ENCODE peak calls at places on chromosomes 7 and 10, in seven cellular contexts. One of them, this sample, is unnamed.
A peak's percentile ranks its signal among the peaks of the same experiment; 100 is the strongest.

GRCh38 chr10:123044391-123044790 is 35.6 kb downstream of the ACADSB start:
- DNase-seq in vagina: no peak
- DNase-seq in psoas muscle: no peak
- DNase-seq in GM06990: no peak
- DNase-seq in glutamatergic neuron: no peak
- DNase-seq in fibroblast of mammary gland: peak; percentile 30
- DNase-seq in fibroblast of pulmonary artery: peak; percentile 17
- DNase-seq in this sample: peak; percentile 44

GRCh38 chr10:58967551-58968418 is 208.7 kb upstream of the PHYHIPL start:
- DNase-seq in GM06990: peak; percentile 7
- DNase-seq in psoas muscle: no peak
- DNase-seq in fibroblast of pulmonary artery: no peak
- DNase-seq in fibroblast of mammary gland: no peak
- DNase-seq in glutamatergic neuron: peak; percentile 64
- DNase-seq in vagina: no peak
- DNase-seq in this sample: no peak

GRCh38 chr7:78296689-78297371 is 498.3 kb downstream of the PHTF2 start:
- DNase-seq in psoas muscle: no peak
- DNase-seq in vagina: no peak
- DNase-seq in fibroblast of pulmonary artery: no peak
- DNase-seq in glutamatergic neuron: no peak
- DNase-seq in GM06990: no peak
- DNase-seq in fibroblast of mammary gland: no peak
- DNase-seq in this sample: no peak

GRCh38 chr10:44986670-44987069 is 8.1 kb upstream of the DEPP1 start:
- DNase-seq in psoas muscle: no peak
- DNase-seq in GM06990: no peak
- DNase-seq in vagina: no peak
- DNase-seq in fibroblast of mammary gland: no peak
- DNase-seq in fibroblast of pulmonary artery: peak; percentile 61
- DNase-seq in glutamatergic neuron: no peak
- DNase-seq in this sample: no peak

GRCh38 chr10:34186740-34187139 is 628.4 kb downstream of the PARD3 start:
- DNase-seq in vagina: no peak
- DNase-seq in fibroblast of pulmonary artery: no peak
- DNase-seq in GM06990: no peak
- DNase-seq in fibroblast of mammary gland: no peak
- DNase-seq in psoas muscle: no peak
- DNase-seq in glutamatergic neuron: no peak
- DNase-seq in this sample: no peak

GRCh38 chr7:132611056-132611455 is 34.8 kb upstream of the PLXNA4 start:
- DNase-seq in psoas muscle: no peak
- DNase-seq in fibroblast of pulmonary artery: no peak
- DNase-seq in fibroblast of mammary gland: no peak
- DNase-seq in GM06990: no peak
- DNase-seq in vagina: peak; percentile 1
- DNase-seq in glutamatergic neuron: no peak
- DNase-seq in this sample: no peak

GRCh38 chr7:100366411-100367250 is 6.7 kb upstream of the PILRA start:
- DNase-seq in GM06990: peak; percentile 75
- DNase-seq in glutamatergic neuron: no peak
- DNase-seq in fibroblast of pulmonary artery: no peak
- DNase-seq in fibroblast of mammary gland: no peak
- DNase-seq in psoas muscle: peak; percentile 34
- DNase-seq in vagina: no peak
- DNase-seq in this sample: no peak

GRCh38 chr10:106502651-106503050 is 661.9 kb downstream of the SORCS1 start:
- DNase-seq in glutamatergic neuron: no peak
- DNase-seq in psoas muscle: no peak
- DNase-seq in GM06990: no peak
- DNase-seq in fibroblast of pulmonary artery: no peak
- DNase-seq in vagina: no peak
- DNase-seq in fibroblast of mammary gland: no peak
- DNase-seq in this sample: no peak

GRCh38 chr10:43878386-43878785 is 229.7 kb upstream of the ZNF32 start:
- DNase-seq in vagina: no peak
- DNase-seq in fibroblast of mammary gland: no peak
- DNase-seq in psoas muscle: peak; percentile 69
- DNase-seq in fibroblast of pulmonary artery: no peak
- DNase-seq in GM06990: no peak
- DNase-seq in glutamatergic neuron: no peak
- DNase-seq in this sample: no peak

GRCh38 chr7:128030999-128031681 is at the start of gene LRRC4:
- DNase-seq in psoas muscle: no peak
- DNase-seq in fibroblast of pulmonary artery: no peak
- DNase-seq in GM06990: peak; percentile 60
- DNase-seq in fibroblast of mammary gland: peak; percentile 39
- DNase-seq in glutamatergic neuron: peak; percentile 56
- DNase-seq in vagina: no peak
- DNase-seq in this sample: no peak

GRCh38 chr10:91335147-91335546 is 75.0 kb upstream of the HECTD2 start:
- DNase-seq in vagina: no peak
- DNase-seq in GM06990: no peak
- DNase-seq in fibroblast of pulmonary artery: no peak
- DNase-seq in fibroblast of mammary gland: no peak
- DNase-seq in psoas muscle: no peak
- DNase-seq in glutamatergic neuron: no peak
- DNase-seq in this sample: no peak

GRCh38 chr10:58531084-58531695 is 18.5 kb downstream of the BICC1 start:
- DNase-seq in psoas muscle: no peak
- DNase-seq in fibroblast of mammary gland: peak; percentile 83
- DNase-seq in glutamatergic neuron: peak; percentile 67
- DNase-seq in GM06990: peak; percentile 12
- DNase-seq in vagina: no peak
- DNase-seq in fibroblast of pulmonary artery: peak; percentile 87
- DNase-seq in this sample: peak; percentile 81

GRCh38 chr7:150407588-150408392 is 28.7 kb downstream of the ZNF775 start:
- DNase-seq in fibroblast of mammary gland: no peak
- DNase-seq in glutamatergic neuron: no peak
- DNase-seq in GM06990: no peak
- DNase-seq in psoas muscle: peak; percentile 46
- DNase-seq in fibroblast of pulmonary artery: no peak
- DNase-seq in vagina: no peak
- DNase-seq in this sample: no peak

GRCh38 chr10:129964611-129965417 is 740 bp upstream of the EBF3 start:
- DNase-seq in glutamatergic neuron: peak; percentile 71
- DNase-seq in GM06990: no peak
- DNase-seq in fibroblast of pulmonary artery: peak; percentile 26
- DNase-seq in fibroblast of mammary gland: no peak
- DNase-seq in vagina: peak; percentile 77
- DNase-seq in psoas muscle: peak; percentile 73
- DNase-seq in this sample: no peak

GRCh38 chr10:77518910-77519274 is 118.7 kb downstream of the KCNMA1 start:
- DNase-seq in glutamatergic neuron: no peak
- DNase-seq in vagina: no peak
- DNase-seq in psoas muscle: no peak
- DNase-seq in GM06990: no peak
- DNase-seq in fibroblast of pulmonary artery: no peak
- DNase-seq in fibroblast of mammary gland: no peak
- DNase-seq in this sample: no peak

GRCh38 chr7:27616914-27617548 is 45.7 kb downstream of the HIBADH start:
- DNase-seq in fibroblast of pulmonary artery: no peak
- DNase-seq in psoas muscle: no peak
- DNase-seq in GM06990: no peak
- DNase-seq in fibroblast of mammary gland: peak; percentile 17
- DNase-seq in glutamatergic neuron: no peak
- DNase-seq in vagina: no peak
- DNase-seq in this sample: no peak

GRCh38 chr10:8731415-8732110 is 677.1 kb downstream of the GATA3 start:
- DNase-seq in GM06990: no peak
- DNase-seq in psoas muscle: no peak
- DNase-seq in glutamatergic neuron: no peak
- DNase-seq in fibroblast of pulmonary artery: no peak
- DNase-seq in vagina: no peak
- DNase-seq in fibroblast of mammary gland: no peak
- DNase-seq in this sample: no peak

GRCh38 chr7:120337308-120337907 is 64.4 kb downstream of the KCND2 start:
- DNase-seq in GM06990: no peak
- DNase-seq in fibroblast of mammary gland: peak; percentile 22
- DNase-seq in fibroblast of pulmonary artery: peak; percentile 4
- DNase-seq in psoas muscle: no peak
- DNase-seq in glutamatergic neuron: no peak
- DNase-seq in vagina: no peak
- DNase-seq in this sample: peak; percentile 37

GRCh38 chr10:95880704-95881103 is 27.1 kb upstream of the CC2D2B start:
- DNase-seq in fibroblast of mammary gland: no peak
- DNase-seq in GM06990: peak; percentile 26
- DNase-seq in psoas muscle: no peak
- DNase-seq in glutamatergic neuron: no peak
- DNase-seq in vagina: no peak
- DNase-seq in fibroblast of pulmonary artery: no peak
- DNase-seq in this sample: no peak

GRCh38 chr7:114209968-114210367 is 204.6 kb upstream of the FOXP2 start:
- DNase-seq in psoas muscle: no peak
- DNase-seq in GM06990: no peak
- DNase-seq in fibroblast of pulmonary artery: peak; percentile 1
- DNase-seq in fibroblast of mammary gland: no peak
- DNase-seq in glutamatergic neuron: no peak
- DNase-seq in vagina: no peak
- DNase-seq in this sample: peak; percentile 6

GRCh38 chr10:33155720-33156638 is 178.5 kb downstream of the NRP1 start:
- DNase-seq in glutamatergic neuron: no peak
- DNase-seq in fibroblast of mammary gland: peak; percentile 88
- DNase-seq in GM06990: no peak
- DNase-seq in fibroblast of pulmonary artery: peak; percentile 72
- DNase-seq in vagina: no peak
- DNase-seq in psoas muscle: no peak
- DNase-seq in this sample: peak; percentile 80

GRCh38 chr7:39464350-39465054 is 101.7 kb upstream of the YAE1 start:
- DNase-seq in fibroblast of pulmonary artery: no peak
- DNase-seq in vagina: no peak
- DNase-seq in fibroblast of mammary gland: no peak
- DNase-seq in psoas muscle: no peak
- DNase-seq in GM06990: no peak
- DNase-seq in glutamatergic neuron: no peak
- DNase-seq in this sample: no peak

GRCh38 chr10:67492317-67493019 is 203.5 kb downstream of the CTNNA3 start:
- DNase-seq in fibroblast of mammary gland: no peak
- DNase-seq in fibroblast of pulmonary artery: no peak
- DNase-seq in psoas muscle: no peak
- DNase-seq in glutamatergic neuron: no peak
- DNase-seq in GM06990: no peak
- DNase-seq in vagina: no peak
- DNase-seq in this sample: no peak

GRCh38 chr10:28300027-28300426 is 2.8 kb downstream of the MPP7 start:
- DNase-seq in psoas muscle: no peak
- DNase-seq in vagina: no peak
- DNase-seq in fibroblast of mammary gland: no peak
- DNase-seq in fibroblast of pulmonary artery: no peak
- DNase-seq in glutamatergic neuron: no peak
- DNase-seq in GM06990: no peak
- DNase-seq in this sample: no peak
- TF ChIP-seq CTCF in psoas muscle: no peak
- TF ChIP-seq CTCF in vagina: no peak
- TF ChIP-seq CTCF in fibroblast of mammary gland: peak; percentile 13
- TF ChIP-seq CTCF in fibroblast of pulmonary artery: no peak
- TF ChIP-seq CTCF in glutamatergic neuron: no peak
- TF ChIP-seq CTCF in GM06990: no peak
- TF ChIP-seq CTCF in this sample: peak; percentile 14

GRCh38 chr10:42866115-42866995 is 83.8 kb downstream of the BMS1 start:
- DNase-seq in vagina: no peak
- DNase-seq in fibroblast of pulmonary artery: peak; percentile 80
- DNase-seq in GM06990: peak; percentile 35
- DNase-seq in fibroblast of mammary gland: peak; percentile 65
- DNase-seq in psoas muscle: peak; percentile 92
- DNase-seq in glutamatergic neuron: peak; percentile 90
- DNase-seq in this sample: peak; percentile 35
- TF ChIP-seq CTCF in vagina: peak; percentile 47
- TF ChIP-seq CTCF in fibroblast of pulmonary artery: peak; percentile 57
- TF ChIP-seq CTCF in GM06990: peak; percentile 67
- TF ChIP-seq CTCF in fibroblast of mammary gland: peak; percentile 43
- TF ChIP-seq CTCF in psoas muscle: peak; percentile 82
- TF ChIP-seq CTCF in glutamatergic neuron: peak; percentile 77
- TF ChIP-seq CTCF in this sample: peak; percentile 73

GRCh38 chr10:87505366-87506113 is 847 bp downstream of the MINPP1 start:
- DNase-seq in GM06990: no peak
- DNase-seq in psoas muscle: peak; percentile 70
- DNase-seq in vagina: no peak
- DNase-seq in glutamatergic neuron: peak; percentile 75
- DNase-seq in fibroblast of mammary gland: peak; percentile 59
- DNase-seq in fibroblast of pulmonary artery: peak; percentile 60
- DNase-seq in this sample: peak; percentile 62

GRCh38 chr10:87503892-87504291 is 801 bp upstream of the MINPP1 start:
- DNase-seq in psoas muscle: no peak
- DNase-seq in fibroblast of mammary gland: peak; percentile 64
- DNase-seq in fibroblast of pulmonary artery: peak; percentile 18
- DNase-seq in glutamatergic neuron: no peak
- DNase-seq in vagina: no peak
- DNase-seq in GM06990: no peak
- DNase-seq in this sample: no peak

GRCh38 chr10:87504307-87504666 is 406 bp upstream of the MINPP1 start:
- DNase-seq in fibroblast of mammary gland: no peak
- DNase-seq in psoas muscle: no peak
- DNase-seq in glutamatergic neuron: no peak
- DNase-seq in vagina: no peak
- DNase-seq in GM06990: no peak
- DNase-seq in fibroblast of pulmonary artery: no peak
- DNase-seq in this sample: no peak

GRCh38 chr10:87506988-87507387 is 2.3 kb downstream of the MINPP1 start:
- DNase-seq in GM06990: no peak
- DNase-seq in psoas muscle: no peak
- DNase-seq in vagina: no peak
- DNase-seq in glutamatergic neuron: no peak
- DNase-seq in fibroblast of pulmonary artery: no peak
- DNase-seq in fibroblast of mammary gland: no peak
- DNase-seq in this sample: no peak

GRCh38 chr10:87504667-87505365 is at the start of gene MINPP1:
- DNase-seq in glutamatergic neuron: peak; percentile 94
- DNase-seq in GM06990: peak; percentile 89
- DNase-seq in psoas muscle: peak; percentile 91
- DNase-seq in fibroblast of mammary gland: peak; percentile 81
- DNase-seq in vagina: no peak
- DNase-seq in fibroblast of pulmonary artery: peak; percentile 80
- DNase-seq in this sample: peak; percentile 76
- TF ChIP-seq CTCF in glutamatergic neuron: no peak
- TF ChIP-seq CTCF in GM06990: no peak
- TF ChIP-seq CTCF in psoas muscle: no peak
- TF ChIP-seq CTCF in fibroblast of mammary gland: no peak
- TF ChIP-seq CTCF in vagina: no peak
- TF ChIP-seq CTCF in fibroblast of pulmonary artery: no peak
- TF ChIP-seq CTCF in this sample: no peak

DNA sequence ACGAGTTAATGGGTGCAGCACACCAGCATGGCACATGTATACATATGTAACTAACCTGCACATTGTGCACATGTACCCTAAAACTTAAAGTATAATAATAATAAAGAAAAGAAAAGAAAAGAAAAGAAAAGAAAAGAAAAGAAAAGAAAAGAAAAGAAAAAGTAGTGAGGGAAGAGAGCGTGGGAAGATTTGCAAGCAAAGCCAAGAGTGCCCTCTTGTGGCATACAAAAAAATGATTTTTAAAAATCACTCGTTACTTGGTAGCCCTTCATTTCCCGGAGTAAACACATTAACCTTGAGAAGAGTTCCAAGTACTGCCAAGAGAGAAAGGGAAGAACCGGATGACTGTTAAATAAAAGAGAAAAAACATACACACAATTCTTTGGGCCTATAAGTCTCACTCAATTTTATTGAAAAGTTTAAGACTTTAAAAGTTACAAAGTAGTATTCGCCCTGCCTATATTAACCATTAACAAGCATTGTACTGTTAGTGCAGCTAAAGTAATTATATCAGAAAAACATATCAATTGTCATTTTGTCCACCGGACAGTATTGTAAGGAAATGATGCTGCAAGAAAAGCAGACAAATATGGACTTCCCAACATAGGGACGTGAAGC is 6.2 kb upstream of the CH25H start:
- DNase-seq in fibroblast of pulmonary artery: peak; percentile 74
- DNase-seq in psoas muscle: no peak
- DNase-seq in GM06990: no peak
- DNase-seq in vagina: no peak
- DNase-seq in fibroblast of mammary gland: peak; percentile 66
- DNase-seq in glutamatergic neuron: no peak
- DNase-seq in this sample: peak; percentile 43
- TF ChIP-seq CTCF in fibroblast of pulmonary artery: peak; percentile 50
- TF ChIP-seq CTCF in psoas muscle: peak; percentile 70
- TF ChIP-seq CTCF in GM06990: peak; percentile 42
- TF ChIP-seq CTCF in vagina: peak; percentile 72
- TF ChIP-seq CTCF in fibroblast of mammary gland: peak; percentile 58
- TF ChIP-seq CTCF in glutamatergic neuron: peak; percentile 68
- TF ChIP-seq CTCF in this sample: peak; percentile 77

This sample was measured in MCF 10A.